ENCODE peak calls at places on chromosomes 3 and 15, in four cellular contexts. B is iris pigment epithelial cell, Y is H7, U is left lung. S is an unnamed sample.

GRCh38 chr3:50616003-50616769 is 765 bp upstream of the MAPKAPK3 start:
- DNase-seq in Y (peak), B (peak), U (peak), S (peak)

GRCh38 chr3:146757759-146758158 is 152.6 kb upstream of the PLSCR5 start:
- DNase-seq in U (no peak), Y (no peak), B (no peak), S (no peak)

GRCh38 chr15:42890161-42890913 is 30.2 kb downstream of the TTBK2 start:
- DNase-seq in B (peak), Y (peak), U (no peak), S (peak)

GRCh38 chr3:183490653-183491052 is 62.2 kb upstream of the MCF2L2 start:
- DNase-seq in Y (no peak), B (peak), U (no peak), S (peak)

GRCh38 chr15:70114226-70114625 is 16.5 kb upstream of the TLE3 start:
- DNase-seq in Y (no peak), B (peak), U (no peak), S (peak)

GRCh38 chr3:194548346-194549321 is 61.8 kb upstream of the ATP13A3 start:
- DNase-seq in Y (no peak), B (peak), U (no peak), S (no peak)

GRCh38 chr3:48798998-48799397 is 48.7 kb downstream of the PRKAR2A start:
- DNase-seq in U (no peak), B (no peak), Y (no peak), S (no peak)

GRCh38 chr3:126679831-126680677 is 24.0 kb upstream of the CHCHD6 start:
- DNase-seq in U (no peak), B (no peak), Y (peak), S (peak)

GRCh38 chr15:30882861-30883433 is 20.8 kb upstream of the FAN1 start:
- DNase-seq in Y (no peak), U (peak), B (no peak), S (no peak)

GRCh38 chr15:64452988-64453688 is 7.2 kb upstream of the ZNF609 start:
- DNase-seq in B (peak), U (no peak), Y (no peak), S (no peak)

GRCh38 chr3:53255360-53255774 is 455 bp downstream of the TKT start:
- DNase-seq in B (peak), Y (no peak), U (peak), S (peak)

GRCh38 chr15:70783610-70784021 is 20.3 kb upstream of the UACA start:
- DNase-seq in B (peak), Y (no peak), U (no peak), S (peak)

GRCh38 chr3:71447197-71447596 is 136.3 kb downstream of the FOXP1 start:
- DNase-seq in U (no peak), Y (no peak), B (no peak), S (no peak)

GRCh38 chr3:24640330-24640877 is 145.8 kb upstream of the THRB start:
- DNase-seq in B (peak), Y (peak), U (no peak), S (peak)

GRCh38 chr3:128849776-128850542 is 29.5 kb upstream of the ACAD9 start:
- DNase-seq in Y (peak), B (peak), U (peak), S (peak)

GRCh38 chr3:149401926-149402310 is 24.5 kb upstream of the TM4SF1 start:
- DNase-seq in Y (no peak), B (peak), U (no peak), S (no peak)

GRCh38 chr3:112302881-112303761 is 9.1 kb upstream of the SLC9C1 start:
- DNase-seq in B (peak), U (no peak), Y (peak), S (peak)

GRCh38 chr3:18207232-18207631 is 217.9 kb downstream of the SATB1 start:
- DNase-seq in U (no peak), Y (no peak), B (no peak), S (no peak)

GRCh38 chr3:21803604-21804003 is 52.6 kb upstream of the ZNF385D start:
- DNase-seq in B (no peak), Y (no peak), U (no peak), S (no peak)

GRCh38 chr3:42654331-42655201 is 1.1 kb downstream of the ZBTB47 start:
- DNase-seq in Y (peak), U (peak), B (peak), S (peak)

GRCh38 chr15:43186003-43186353 is 775 bp downstream of the CCNDBP1 start:
- DNase-seq in Y (no peak), B (no peak), U (no peak), S (peak)

GRCh38 chr3:131361464-131362421 is 19.8 kb upstream of the NUDT16 start:
- DNase-seq in U (peak), Y (peak), B (peak), S (peak)

GRCh38 chr3:188223936-188224335 is 70.0 kb downstream of the LPP start:
- DNase-seq in U (no peak), Y (no peak), B (no peak), S (no peak)

GRCh38 chr15:51260262-51260661 is 78.1 kb downstream of the CYP19A1 start:
- DNase-seq in B (peak), Y (no peak), U (no peak), S (peak)

GRCh38 chr3:134852893-134853351 is 57.9 kb downstream of the EPHB1 start:
- DNase-seq in Y (no peak), B (no peak), U (no peak), S (no peak)

GRCh38 chr15:29456964-29457363 is 187.3 kb upstream of the NSMCE3 start:
- DNase-seq in Y (no peak), U (no peak), B (no peak), S (no peak)

GRCh38 chr3:115800489-115801080 is 177.3 kb downstream of the GAP43 start:
- DNase-seq in Y (no peak), B (peak), U (no peak), S (peak)

GRCh38 chr3:88075497-88075896 is 16.4 kb downstream of the ZNF654 start:
- DNase-seq in B (no peak), U (no peak), Y (no peak), S (no peak)

GRCh38 chr15:98401029-98401428 is 247.3 kb upstream of the IGF1R start:
- DNase-seq in B (no peak), Y (no peak), U (no peak), S (no peak)

GRCh38 chr15:25776071-25776740 is 86.9 kb downstream of the ATP10A start:
- DNase-seq in Y (peak), B (no peak), U (no peak), S (peak)